ENCODE peak calls at places on chromosomes 12 and 14, in five cellular contexts. H, B, M, P and N are unnamed samples.
A peak's percentile ranks its signal among the peaks of the same experiment; 100 is the strongest.

GRCh38 chr14:100571837-100572236 is 15.4 kb downstream of the BEGAIN start:
- DNase-seq in P (no peak), H (no peak), M (no peak), B (no peak), N (no peak)

GRCh38 chr12:100578923-100579322 is 5.4 kb downstream of the GAS2L3 start:
- DNase-seq in H (no peak), M (no peak), B (peak; percentile 15), P (no peak), N (no peak)

GRCh38 chr12:42372154-42372791 is 46.3 kb downstream of the PPHLN1 start:
- DNase-seq in P (no peak), B (peak; percentile 58), H (peak; percentile 49), M (peak; percentile 40), N (peak; percentile 19)

GRCh38 chr14:32492482-32492881 is 163.4 kb downstream of the AKAP6 start:
- DNase-seq in B (no peak), P (no peak), M (no peak), H (no peak), N (no peak)

GRCh38 chr12:51028126-51028810 is 2.1 kb upstream of the SLC11A2 start:
- DNase-seq in H (no peak), M (peak; percentile 58), P (no peak), B (peak; percentile 70), N (no peak)

GRCh38 chr12:12550277-12550676 is 12.4 kb downstream of the DUSP16 start:
- DNase-seq in H (no peak), M (no peak), B (no peak), P (no peak), N (no peak)

GRCh38 chr14:30708157-30708556 is 86.0 kb downstream of the SCFD1 start:
- DNase-seq in P (no peak), M (no peak), B (peak; percentile 28), H (no peak), N (no peak)

GRCh38 chr12:120925740-120926563 is 21.8 kb upstream of the SPPL3 start:
- DNase-seq in B (no peak), M (no peak), P (peak; percentile 55), H (no peak), N (no peak)

GRCh38 chr14:24673534-24674203 is 39.7 kb upstream of the GZMB start:
- DNase-seq in H (peak; percentile 71), M (no peak), B (no peak), P (no peak), N (no peak)

GRCh38 chr12:52230364-52231281 is 2.4 kb upstream of the KRT7 start:
- DNase-seq in M (no peak), H (no peak), B (no peak), P (no peak), N (no peak)

GRCh38 chr12:19801941-19802340 is 362.6 kb downstream of the AEBP2 start:
- DNase-seq in P (no peak), M (no peak), H (no peak), B (no peak), N (no peak)

GRCh38 chr14:69093551-69094421 is 59.1 kb downstream of the DCAF5 start:
- DNase-seq in B (peak; percentile 97), P (no peak), H (no peak), M (no peak), N (no peak)

GRCh38 chr12:45042599-45042998 is 8.3 kb downstream of the DBX2 start:
- DNase-seq in M (no peak), P (no peak), B (no peak), H (no peak), N (no peak)

GRCh38 chr12:99759467-99759866 is 111.9 kb downstream of the GARIN6 start:
- DNase-seq in H (no peak), M (no peak), B (no peak), P (no peak), N (no peak)

GRCh38 chr12:27975222-27976136 is 2.9 kb upstream of the PTHLH start:
- DNase-seq in M (peak; percentile 66), P (peak; percentile 78), H (no peak), B (no peak), N (no peak)

GRCh38 chr14:75295491-75296338 is 17.1 kb downstream of the FOS start:
- DNase-seq in B (no peak), M (peak; percentile 51), H (no peak), P (peak; percentile 92), N (peak; percentile 59)
- TF ChIP-seq POLR2A in B (no peak), M (no peak), H (no peak), P (peak; percentile 51), N (no peak)

GRCh38 chr14:40398981-40399380 is 966.7 kb upstream of the FBXO33 start:
- DNase-seq in H (no peak), B (no peak), M (no peak), P (no peak), N (no peak)

GRCh38 chr14:40393143-40393542 is 960.9 kb upstream of the FBXO33 start:
- DNase-seq in P (no peak), M (no peak), H (no peak), B (no peak), N (no peak)

DNA sequence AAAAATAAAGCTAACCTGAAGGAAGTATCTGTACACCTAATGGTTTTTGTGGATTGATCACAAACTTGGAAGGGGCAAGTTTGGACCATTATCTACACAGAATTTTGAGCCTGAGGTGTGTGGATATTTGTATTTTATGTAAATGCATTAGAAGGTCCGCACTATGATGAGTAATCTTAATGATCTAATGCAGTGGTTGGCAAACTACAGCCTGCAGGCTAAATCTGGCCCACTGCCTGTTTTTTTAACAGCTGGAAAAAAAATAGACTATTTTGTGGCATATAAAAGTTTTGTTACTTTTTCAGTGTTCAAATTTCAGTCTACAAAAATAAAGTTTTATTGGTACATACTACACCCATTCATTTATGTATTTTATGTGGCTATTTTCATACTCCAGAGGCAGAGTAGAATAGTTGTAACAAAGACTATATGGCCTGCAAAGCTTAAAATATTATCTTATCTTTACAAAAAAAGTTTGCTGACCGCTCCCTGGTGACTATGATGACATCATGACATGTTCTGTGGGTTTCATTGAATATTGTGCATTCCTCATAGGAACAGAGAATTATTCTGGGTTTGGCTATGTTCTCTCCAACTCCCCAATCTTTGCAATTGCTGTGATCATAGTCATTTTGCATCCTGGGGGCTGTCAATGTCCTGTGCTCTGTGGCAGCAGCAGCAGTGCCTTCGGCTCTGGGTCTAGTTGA is 962.6 kb upstream of the FBXO33 start:
- DNase-seq in H (no peak), M (no peak), B (no peak), P (no peak), N (no peak)
- TF ChIP-seq TAF1 in H (no peak), M (no peak), B (no peak), P (no peak), N (no peak)

GRCh38 chr12:128021561-128021960 is 245.4 kb upstream of the TMEM132C start:
- DNase-seq in M (no peak), P (no peak), B (no peak), H (no peak), N (no peak)

GRCh38 chr12:128025856-128026255 is 241.1 kb upstream of the TMEM132C start:
- DNase-seq in H (no peak), M (no peak), P (no peak), B (no peak), N (no peak)

GRCh38 chr12:128026696-128027574 is 240.0 kb upstream of the TMEM132C start:
- DNase-seq in B (no peak), H (no peak), P (no peak), M (no peak), N (no peak)
- TF ChIP-seq POLR2A in B (no peak), H (no peak), P (no peak), M (no peak), N (no peak)

DNA sequence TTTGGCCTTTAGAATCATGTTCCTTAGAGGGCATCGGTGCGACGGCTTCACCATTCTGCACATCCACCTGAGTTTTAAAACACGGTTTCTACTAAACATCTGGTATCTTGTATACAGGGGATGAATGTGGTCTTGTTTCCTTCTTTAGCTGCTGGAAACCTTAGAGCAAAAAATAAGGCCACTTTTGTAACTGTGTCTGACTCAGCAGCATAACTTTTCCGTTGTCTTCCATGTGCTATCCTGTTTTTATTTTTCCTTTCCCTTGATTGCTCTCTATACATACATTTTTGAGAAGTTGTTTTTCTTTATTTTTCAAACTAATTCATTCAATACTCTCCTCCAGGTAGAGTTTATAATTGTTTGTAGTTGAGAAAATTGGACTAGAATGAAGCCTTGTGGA is 108.8 kb upstream of the PCED1B start:
- DNase-seq in B (no peak), M (no peak), P (no peak), H (no peak), N (no peak)
- TF ChIP-seq TAF1 in B (no peak), M (no peak), P (no peak), H (no peak), N (no peak)

GRCh38 chr12:117352260-117352659 is 9.2 kb downstream of the NOS1 start:
- DNase-seq in M (no peak), P (no peak), H (no peak), B (no peak), N (no peak)

GRCh38 chr12:117344716-117345115 is 16.7 kb downstream of the NOS1 start:
- DNase-seq in H (no peak), M (no peak), P (no peak), B (no peak), N (no peak)

GRCh38 chr12:117347588-117347987 is 13.8 kb downstream of the NOS1 start:
- DNase-seq in P (no peak), M (no peak), H (no peak), B (no peak), N (no peak)

GRCh38 chr12:117352883-117353282 is 8.5 kb downstream of the NOS1 start:
- DNase-seq in B (no peak), H (no peak), P (no peak), M (no peak), N (no peak)

DNA sequence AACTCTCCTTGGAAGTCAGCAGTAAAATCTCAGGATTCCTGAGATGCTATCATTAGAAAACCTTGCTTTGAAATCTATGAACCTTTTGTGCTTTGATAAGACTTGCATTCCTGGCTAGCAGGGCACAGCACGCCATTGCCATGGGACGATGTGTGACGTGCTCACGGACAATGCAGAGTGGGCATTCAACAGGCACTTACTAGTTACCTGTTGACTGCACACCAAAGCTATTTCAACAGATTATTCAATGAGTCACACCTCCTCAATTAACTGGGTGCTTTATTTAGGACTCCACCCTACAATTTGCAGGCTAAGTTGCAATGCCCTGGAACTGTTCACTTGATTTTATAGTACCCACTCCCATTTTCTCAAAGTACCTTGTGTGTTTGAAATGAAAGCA is 11.3 kb downstream of the NOS1 start:
- DNase-seq in H (no peak), P (no peak), M (no peak), B (no peak), N (no peak)
- TF ChIP-seq POLR2A in H (no peak), P (no peak), M (no peak), B (no peak), N (no peak)